ENCODE peak calls at places on chromosomes 2 and 18, in nine cellular contexts. J is body of pancreas, K is lung, F is OCI-LY7, V is spleen, O is hepatocyte, E is GM23248, M is mesendoderm, R is Karpas-422. S is an unnamed sample. For H3K4me1, the result is how much of the 10 kb centered on the place peaks cover.

GRCh38 chr2:217338306-217338916 is 478.5 kb upstream of the TNP1 start:
- DNase-seq in M (peak), K (no peak), O (no peak), J (no peak), E (peak), F (no peak), V (no peak), R (no peak), S (no peak)

GRCh38 chr18:61764381-61764780 is 128.4 kb downstream of the RNF152 start:
- DNase-seq in J (no peak), K (no peak), O (no peak), V (no peak), M (no peak), E (no peak), F (no peak), R (no peak), S (no peak)

GRCh38 chr2:231930601-231931281 is 4.5 kb upstream of the NPPC start:
- DNase-seq in F (no peak), K (no peak), R (no peak), E (no peak), J (no peak), V (peak), O (no peak), M (no peak), S (no peak)

GRCh38 chr18:77486985-77487384 is 237.3 kb downstream of the GALR1 start:
- DNase-seq in F (no peak), V (no peak), M (no peak), K (no peak), R (no peak), E (no peak), O (no peak), J (no peak), S (no peak)

GRCh38 chr2:189492451-189492850 is 51.2 kb downstream of the WDR75 start:
- DNase-seq in J (no peak), V (no peak), F (no peak), O (no peak), K (no peak), E (peak), R (no peak), M (no peak), S (no peak)

GRCh38 chr2:239391286-239392071 is 9.3 kb downstream of the HDAC4 start:
- DNase-seq in E (no peak), O (no peak), F (no peak), J (no peak), R (no peak), M (no peak), V (peak), K (no peak), S (no peak)

GRCh38 chr18:46696702-46697101 is 39.7 kb upstream of the LOXHD1 start:
- DNase-seq in M (no peak), F (no peak), E (no peak), V (no peak), R (no peak), O (no peak), K (no peak), J (no peak), S (no peak)

GRCh38 chr2:57965219-57965618 is 81.4 kb upstream of the VRK2 start:
- DNase-seq in O (no peak), F (no peak), J (no peak), R (no peak), V (no peak), M (no peak), K (no peak), E (no peak), S (no peak)

GRCh38 chr18:59884331-59884730 is 15.5 kb upstream of the PMAIP1 start:
- DNase-seq in R (peak), M (no peak), O (no peak), E (no peak), V (no peak), K (no peak), F (no peak), J (no peak), S (no peak)

GRCh38 chr2:72921866-72922265 is 4.5 kb downstream of the EMX1 start:
- DNase-seq in F (no peak), O (no peak), V (no peak), J (no peak), K (no peak), R (no peak), E (no peak), M (no peak), S (no peak)
- H3K27ac ChIP-seq in F (no peak), O (no peak), V (no peak), J (no peak), K (no peak), R (no peak), E (no peak), M (no peak), S (no peak)

GRCh38 chr2:6495466-6495865 is 370.2 kb downstream of the CMPK2 start:
- DNase-seq in V (no peak), M (no peak), J (no peak), K (no peak), O (no peak), E (no peak), R (no peak), F (no peak), S (no peak)

GRCh38 chr2:6493669-6494068 is 372.0 kb downstream of the CMPK2 start:
- DNase-seq in M (no peak), R (no peak), F (no peak), O (no peak), V (no peak), K (no peak), J (no peak), E (no peak), S (no peak)

GRCh38 chr2:6497048-6497447 is 368.7 kb downstream of the CMPK2 start:
- DNase-seq in J (no peak), E (no peak), F (no peak), R (no peak), K (no peak), M (no peak), O (no peak), V (no peak), S (no peak)

GRCh38 chr2:6493266-6493665 is 372.4 kb downstream of the CMPK2 start:
- DNase-seq in E (no peak), J (peak), O (no peak), M (no peak), V (no peak), R (no peak), K (no peak), F (no peak), S (no peak)

DNA sequence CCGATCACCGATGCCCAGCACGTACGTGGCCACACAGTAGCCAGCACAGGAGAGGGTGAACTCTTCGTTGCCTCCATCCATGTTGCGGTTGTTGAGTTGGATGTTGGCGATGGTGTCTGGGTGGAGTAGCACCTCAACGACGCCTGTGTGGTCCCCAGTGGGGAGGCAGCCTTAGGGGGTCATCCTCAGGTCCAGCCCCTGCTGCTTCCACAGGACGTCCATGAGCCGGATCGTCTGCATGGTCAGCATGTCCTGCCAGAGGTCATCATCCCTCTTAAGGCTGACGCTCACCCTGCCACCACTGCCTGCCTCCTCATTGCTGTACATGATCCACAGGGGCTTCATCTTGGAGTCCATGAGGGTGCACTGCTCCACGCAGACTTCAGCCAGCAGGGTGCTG is 369.3 kb downstream of the CMPK2 start:
- DNase-seq in K (no peak), F (no peak), M (no peak), R (no peak), J (no peak), V (no peak), E (no peak), O (no peak), S (no peak)
- H3K4me1 ChIP-seq in K (under half), F (under half), M (under half), R (under half), J (under half), V (under half), E (under half), O (under half), S (under half)

GRCh38 chr2:71417300-71418202 is 35.8 kb upstream of the DYSF start:
- DNase-seq in F (peak), O (peak), M (peak), R (peak), V (no peak), K (no peak), E (no peak), J (no peak), S (peak)

GRCh38 chr2:71419145-71419544 is 34.2 kb upstream of the DYSF start:
- DNase-seq in J (no peak), O (no peak), M (no peak), K (no peak), F (no peak), R (no peak), V (no peak), E (no peak), S (no peak)

GRCh38 chr2:71422786-71423185 is 30.6 kb upstream of the DYSF start:
- DNase-seq in V (no peak), M (no peak), O (no peak), J (no peak), F (no peak), R (no peak), E (no peak), K (no peak), S (no peak)

GRCh38 chr2:71423817-71424420 is 29.4 kb upstream of the DYSF start:
- DNase-seq in K (no peak), V (no peak), J (no peak), R (no peak), E (no peak), M (no peak), F (no peak), O (no peak), S (no peak)

DNA sequence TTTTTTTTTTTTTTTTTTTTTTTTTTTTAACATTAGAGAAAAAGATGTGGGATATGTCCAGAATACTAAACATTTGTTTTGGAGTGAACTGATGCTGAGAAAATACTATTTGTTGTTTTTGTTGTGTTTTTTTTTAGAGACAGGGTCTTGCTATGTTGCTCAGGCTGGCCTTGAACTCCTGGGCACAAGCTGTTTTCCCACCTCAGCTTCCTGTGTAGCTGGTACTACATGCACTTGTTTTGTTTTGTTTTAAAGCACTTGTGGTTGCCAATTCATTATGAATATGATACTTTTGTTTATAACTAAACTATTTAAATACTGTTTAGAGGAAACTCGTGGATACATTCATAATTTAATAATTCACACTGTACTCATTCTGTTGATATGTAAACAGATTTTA is 33.4 kb upstream of the DYSF start:
- DNase-seq in E (no peak), O (no peak), R (no peak), M (no peak), K (no peak), F (no peak), J (no peak), V (no peak), S (no peak)
- H3K27ac ChIP-seq in E (no peak), O (no peak), R (no peak), M (no peak), K (no peak), F (no peak), J (no peak), V (peak), S (no peak)

GRCh38 chr2:160427629-160428424 is 65.8 kb downstream of the RBMS1 start:
- DNase-seq in K (no peak), R (no peak), V (peak), E (peak), O (no peak), J (no peak), F (peak), M (no peak), S (no peak)

GRCh38 chr2:160426604-160427003 is 67.0 kb downstream of the RBMS1 start:
- DNase-seq in E (no peak), R (no peak), F (no peak), K (no peak), V (no peak), J (no peak), M (peak), O (no peak), S (peak)

GRCh38 chr2:160423141-160423540 is 70.5 kb downstream of the RBMS1 start:
- DNase-seq in K (no peak), E (no peak), M (no peak), V (no peak), O (no peak), R (no peak), F (no peak), J (no peak), S (no peak)

GRCh38 chr2:160425794-160426193 is 67.8 kb downstream of the RBMS1 start:
- DNase-seq in R (no peak), V (no peak), E (peak), J (no peak), O (no peak), M (no peak), K (no peak), F (no peak), S (no peak)

GRCh38 chr2:160425394-160425793 is 68.2 kb downstream of the RBMS1 start:
- DNase-seq in K (no peak), J (no peak), V (no peak), R (no peak), M (no peak), O (no peak), F (no peak), E (peak), S (no peak)
- H3K4me1 ChIP-seq in K (under half), J (under half), V (half or more), R (under half), M (under half), O (under half), F (under half), E (half or more), S (under half)

S was measured in neural progenitor cell.